ENCODE peak calls at places on chromosomes 16 and 17, in four cellular contexts. M is body of pancreas, Z is left ventricle myocardium inferior, X is HFF-Myc. K is an unnamed sample.

GRCh38 chr17:42202696-42203095 is 8.4 kb upstream of the GHDC start:
- DNase-seq in M (no peak), Z (no peak), X (no peak), K (no peak)

GRCh38 chr16:69055003-69055402 is 50.5 kb upstream of the HAS3 start:
- DNase-seq in M (no peak), Z (no peak), X (no peak), K (no peak)

GRCh38 chr17:15900871-15901270 is 44.1 kb upstream of the ADORA2B start:
- DNase-seq in M (no peak), Z (no peak), X (no peak), K (no peak)

GRCh38 chr16:74623846-74624245 is 16.9 kb upstream of the GLG1 start:
- DNase-seq in M (no peak), Z (no peak), X (no peak), K (no peak)

GRCh38 chr16:15466886-15467781 is 32.7 kb downstream of the BMERB1 start:
- DNase-seq in M (no peak), Z (no peak), X (no peak), K (no peak)

GRCh38 chr16:74660383-74660782 is 6.3 kb downstream of the RFWD3 start:
- DNase-seq in M (no peak), Z (no peak), X (no peak), K (no peak)

GRCh38 chr16:54493076-54493475 is 206.5 kb upstream of the IRX3 start:
- DNase-seq in M (no peak), Z (no peak), X (peak), K (no peak)

GRCh38 chr16:14248791-14249190 is 177.7 kb downstream of the MRTFB start:
- DNase-seq in M (no peak), Z (no peak), X (no peak), K (no peak)

DNA sequence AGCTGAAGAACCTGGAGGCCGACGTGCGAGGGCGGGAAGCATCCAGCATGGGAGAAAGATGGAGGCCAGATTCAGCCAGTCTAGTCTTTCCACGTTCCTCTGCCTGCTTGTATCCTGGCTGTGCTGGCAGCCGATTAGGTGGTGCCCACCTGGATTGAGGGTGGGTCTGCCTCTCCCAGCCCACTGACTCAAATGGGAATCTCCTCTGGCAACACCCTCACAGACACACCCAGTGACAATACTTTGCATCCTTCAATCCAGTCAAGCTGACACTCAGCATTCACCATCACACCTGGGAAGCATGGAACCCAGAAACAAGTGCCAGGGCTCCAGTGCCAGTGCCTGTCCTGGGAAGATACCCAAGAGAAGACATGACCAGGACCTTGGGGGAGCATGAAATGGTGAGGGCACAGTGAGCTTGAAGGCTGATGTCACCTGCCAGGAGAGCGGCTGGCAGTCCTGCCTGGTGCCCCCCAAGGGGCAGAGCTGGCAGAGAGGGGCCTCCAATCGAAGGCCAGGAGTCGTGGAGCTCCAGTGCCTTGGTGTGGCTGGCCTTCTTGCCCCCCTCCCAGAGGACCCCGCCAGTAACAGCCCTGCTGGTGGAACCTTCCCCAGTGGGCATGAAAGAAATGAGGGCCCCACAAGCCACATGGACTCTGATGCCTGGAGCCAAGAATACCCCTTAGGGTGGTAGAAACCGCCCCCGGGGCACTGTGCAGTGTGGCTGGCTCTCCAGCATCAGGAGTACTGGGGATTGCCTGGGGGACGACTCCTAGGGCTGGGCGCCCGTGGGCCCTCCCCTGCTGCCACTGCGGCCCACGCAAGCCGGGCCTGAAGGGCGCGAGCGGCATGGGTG is 643 bp upstream of the NPB start:
- DNase-seq in M (no peak), Z (no peak), X (no peak), K (no peak)
- H3K4me3 ChIP-seq in M (no peak), Z (peak), X (no peak), K (no peak)

GRCh38 chr16:46830417-46830901 is 521 bp downstream of the C16orf87 start:
- DNase-seq in M (peak), Z (peak), X (no peak), K (no peak)

GRCh38 chr16:46828943-46829342 is 2.0 kb downstream of the C16orf87 start:
- DNase-seq in M (no peak), Z (no peak), X (no peak), K (no peak)

GRCh38 chr16:46826618-46827017 is 4.4 kb downstream of the C16orf87 start:
- DNase-seq in M (no peak), Z (no peak), X (no peak), K (no peak)

GRCh38 chr16:46830902-46831647 is at the start of gene C16orf87:
- DNase-seq in M (peak), Z (peak), X (peak), K (peak)

GRCh38 chr16:46828292-46828691 is 2.7 kb downstream of the C16orf87 start:
- DNase-seq in M (no peak), Z (no peak), X (no peak), K (no peak)
- H3K4me3 ChIP-seq in M (no peak), Z (no peak), X (no peak), K (no peak)

GRCh38 chr16:30623558-30624283 is 13.5 kb upstream of the ZNF689 start:
- DNase-seq in M (no peak), Z (no peak), X (no peak), K (no peak)

GRCh38 chr16:30633526-30633925 is 17.2 kb upstream of the PRR14 start:
- DNase-seq in M (no peak), Z (no peak), X (no peak), K (no peak)

GRCh38 chr16:30626230-30626629 is 16.0 kb upstream of the ZNF689 start:
- DNase-seq in M (no peak), Z (no peak), X (no peak), K (no peak)

DNA sequence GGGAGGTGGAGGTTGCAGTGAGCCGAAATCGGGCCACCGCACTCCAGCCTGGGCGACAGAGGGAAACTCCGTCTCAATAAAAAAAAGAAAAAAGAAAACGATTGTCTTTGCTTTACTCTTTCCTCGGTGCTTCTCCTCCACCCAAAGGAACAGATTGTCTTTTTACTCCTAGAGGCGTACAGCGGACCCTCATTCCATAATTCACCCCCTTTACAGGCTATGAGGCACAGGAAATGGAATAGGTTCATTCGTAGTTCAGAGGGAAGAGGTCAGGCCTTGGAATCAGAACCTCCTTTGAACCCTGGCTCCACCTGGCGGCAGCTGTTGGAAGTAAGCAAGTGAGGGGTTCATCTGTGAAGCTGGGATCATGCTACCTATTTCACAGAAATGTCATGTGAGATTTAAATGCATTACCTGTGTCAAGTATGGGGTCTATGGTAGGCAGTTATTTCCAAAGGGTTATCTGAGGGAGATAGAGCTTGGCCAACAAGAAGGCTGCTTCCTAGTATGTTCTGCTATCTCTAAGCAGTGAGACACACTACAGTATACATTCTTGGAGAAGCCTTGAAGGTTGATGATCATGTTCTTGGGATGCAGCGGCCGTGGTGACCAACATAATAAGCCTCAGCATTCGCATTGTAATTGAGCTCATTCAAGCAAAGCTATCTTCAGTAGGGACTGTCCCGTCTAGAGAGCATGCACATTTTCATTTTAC is 18.6 kb upstream of the ZNF689 start:
- DNase-seq in M (peak), Z (peak), X (peak), K (no peak)
- H3K4me3 ChIP-seq in M (no peak), Z (peak), X (no peak), K (no peak)

GRCh38 chr16:10937068-10937859 is 5.0 kb downstream of the DEXI start:
- DNase-seq in M (peak), Z (peak), X (no peak), K (no peak)

GRCh38 chr16:10938844-10939648 is 3.2 kb downstream of the DEXI start:
- DNase-seq in M (no peak), Z (no peak), X (no peak), K (no peak)

GRCh38 chr16:10936585-10936984 is 5.7 kb downstream of the DEXI start:
- DNase-seq in M (no peak), Z (no peak), X (no peak), K (no peak)

GRCh38 chr16:10939649-10940206 is 2.5 kb downstream of the DEXI start:
- DNase-seq in M (no peak), Z (no peak), X (no peak), K (no peak)

GRCh38 chr16:10938321-10938720 is 3.9 kb downstream of the DEXI start:
- DNase-seq in M (no peak), Z (no peak), X (no peak), K (no peak)
- H3K4me3 ChIP-seq in M (no peak), Z (peak), X (peak), K (no peak)

GRCh38 chr17:31548709-31549108 is 157.2 kb downstream of the RAB11FIP4 start:
- DNase-seq in M (no peak), Z (no peak), X (no peak), K (no peak)
- H3K4me3 ChIP-seq in M (peak), Z (peak), X (peak), K (peak)

GRCh38 chr16:19515765-19516164 is 6.1 kb downstream of the GDE1 start:
- DNase-seq in M (no peak), Z (no peak), X (no peak), K (no peak)
- H3K4me3 ChIP-seq in M (no peak), Z (no peak), X (no peak), K (no peak)